ENCODE peak calls at places on chromosome 19, in eight cellular contexts. K is OCI-LY7, H is aorta, E is left lung, P is tibial artery, G is HCT116, F is heart right ventricle, I is cardiac muscle cell. Y is an unnamed sample. For H3K4me1, the result is how much of the 10 kb centered on the place peaks cover.

GRCh38 chr19:35306473-35307246 is 14.7 kb downstream of the MAG start:
- DNase-seq in E (peak), H (no peak), P (no peak), G (no peak), K (peak), F (no peak), I (no peak), Y (no peak)

GRCh38 chr19:41957838-41958366 is 1.2 kb downstream of the RABAC1 start:
- DNase-seq in P (peak), F (peak), G (peak), H (no peak), K (peak), E (no peak), I (peak), Y (peak)

GRCh38 chr19:1567848-1568227 is 287 bp downstream of the MEX3D start:
- DNase-seq in H (no peak), P (no peak), K (peak), F (no peak), G (no peak), I (no peak), E (no peak), Y (no peak)

GRCh38 chr19:7699422-7700127 is 2.4 kb downstream of the FCER2 start:
- DNase-seq in E (no peak), H (no peak), G (no peak), K (peak), F (no peak), P (no peak), I (no peak), Y (no peak)

GRCh38 chr19:52935434-52935833 is 12.2 kb upstream of the ZNF888 start:
- DNase-seq in E (no peak), F (no peak), I (peak), H (no peak), G (no peak), K (no peak), P (no peak), Y (no peak)

GRCh38 chr19:42362342-42362741 is 27.8 kb downstream of the CNFN start:
- DNase-seq in P (no peak), E (no peak), I (no peak), H (no peak), G (no peak), F (no peak), K (no peak), Y (no peak)

GRCh38 chr19:42158926-42159325 is 26.7 kb upstream of the POU2F2 start:
- DNase-seq in P (no peak), G (no peak), F (no peak), K (no peak), I (peak), H (no peak), E (no peak), Y (no peak)

GRCh38 chr19:43611788-43612187 is at the start of gene SRRM5:
- DNase-seq in I (no peak), P (no peak), H (no peak), E (no peak), G (no peak), K (no peak), F (no peak), Y (no peak)

GRCh38 chr19:42546831-42547500 is 18.7 kb upstream of the CEACAM1 start:
- DNase-seq in G (no peak), P (no peak), F (no peak), E (no peak), K (no peak), H (no peak), I (no peak), Y (no peak)

GRCh38 chr19:2274937-2275535 is 6.9 kb downstream of the PEAK3 start:
- DNase-seq in P (peak), H (peak), E (peak), I (peak), G (no peak), K (peak), F (peak), Y (peak)

GRCh38 chr19:32543107-32543900 is 37.7 kb upstream of the PDCD5 start:
- DNase-seq in F (no peak), H (no peak), P (no peak), G (no peak), K (no peak), E (no peak), I (no peak), Y (no peak)

GRCh38 chr19:33419763-33420080 is 46.2 kb downstream of the CEBPG start:
- DNase-seq in K (no peak), G (no peak), E (peak), F (no peak), H (no peak), P (no peak), I (no peak), Y (no peak)

GRCh38 chr19:29320611-29321010 is 107.7 kb upstream of the UQCRFS1 start:
- DNase-seq in G (no peak), H (no peak), I (no peak), K (no peak), P (no peak), F (no peak), E (no peak), Y (no peak)

GRCh38 chr19:32421589-32422361 is 16.2 kb downstream of the DPY19L3 start:
- DNase-seq in I (peak), H (no peak), P (no peak), G (no peak), K (peak), E (no peak), F (no peak), Y (no peak)

GRCh38 chr19:42350417-42350816 is 25.0 kb downstream of the MEGF8 start:
- DNase-seq in H (no peak), I (no peak), P (no peak), E (no peak), G (no peak), F (no peak), K (no peak), Y (no peak)

GRCh38 chr19:32150605-32151004 is 194.8 kb upstream of the ZNF507 start:
- DNase-seq in E (no peak), I (no peak), F (no peak), H (no peak), G (no peak), K (no peak), P (no peak), Y (no peak)

GRCh38 chr19:51607920-51608562 is 22.2 kb downstream of the SIGLEC5 start:
- DNase-seq in F (peak), P (peak), H (peak), G (peak), K (peak), I (peak), E (peak), Y (peak)

GRCh38 chr19:30479657-30480056 is 107.5 kb downstream of the ZNF536 start:
- DNase-seq in K (no peak), G (no peak), F (no peak), H (no peak), P (no peak), E (no peak), I (no peak), Y (no peak)

GRCh38 chr19:11279505-11280236 is 16.3 kb upstream of the TSPAN16 start:
- DNase-seq in P (no peak), G (no peak), K (peak), F (no peak), I (no peak), H (no peak), E (no peak), Y (no peak)

GRCh38 chr19:49593233-49594113 is 2.5 kb downstream of the PRR12 start:
- DNase-seq in F (peak), P (peak), K (peak), I (peak), G (peak), H (peak), E (peak), Y (peak)

GRCh38 chr19:13035820-13036365 is 40.6 kb downstream of the NFIX start:
- DNase-seq in F (no peak), K (no peak), P (no peak), E (peak), G (no peak), H (no peak), I (no peak), Y (no peak)
- H3K4me1 ChIP-seq in F (half or more), K (under half), P (half or more), E (half or more), G (half or more), H (under half), I (under half), Y (under half)

DNA sequence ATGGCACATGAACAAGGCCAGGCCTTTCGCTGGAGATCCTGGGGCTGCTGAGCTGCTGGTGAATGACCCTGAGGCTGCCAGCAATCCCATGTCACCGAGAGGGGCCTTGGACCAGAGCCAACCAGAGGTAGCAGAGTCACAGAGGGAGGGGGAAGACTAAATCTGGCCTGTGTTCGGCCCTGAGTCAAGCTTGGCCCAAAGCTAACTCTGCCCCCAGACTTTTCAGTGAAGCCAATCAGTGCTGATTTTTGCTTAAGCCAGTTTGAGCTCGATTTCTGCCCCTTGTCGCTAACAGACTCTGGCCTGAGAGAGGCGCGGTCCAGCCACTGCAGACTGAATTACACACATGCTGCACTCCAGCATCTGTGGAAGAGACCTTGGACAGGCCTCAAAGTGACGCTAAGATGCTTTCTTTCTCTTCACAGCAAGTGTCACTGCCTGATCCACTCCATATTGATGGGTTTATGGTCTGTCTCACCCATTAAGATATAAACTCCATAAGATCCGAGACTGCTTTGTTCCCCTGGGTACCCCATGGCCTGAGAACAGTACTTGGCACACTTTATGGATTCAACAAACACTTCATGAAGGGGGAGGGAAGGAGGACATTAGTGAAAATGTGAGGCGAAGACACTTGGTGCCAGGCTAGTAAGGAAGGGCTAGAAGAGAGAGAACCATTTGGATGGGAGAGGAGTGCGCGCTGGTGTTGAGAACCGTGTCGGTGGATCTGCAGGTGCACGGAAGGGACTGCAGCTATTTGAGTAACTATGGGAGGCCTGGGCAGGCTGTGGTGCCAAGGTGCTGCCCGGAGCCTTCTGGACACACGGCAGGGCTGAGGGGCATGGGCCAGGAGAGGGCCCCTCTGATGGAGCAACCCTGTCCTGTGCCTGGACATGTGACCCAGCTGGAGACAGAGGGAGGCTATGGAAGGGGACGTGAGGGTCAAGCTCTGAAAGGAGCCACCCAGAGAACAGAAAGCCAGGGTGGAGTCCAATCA is 17.6 kb downstream of the RANBP3 start:
- DNase-seq in G (no peak), F (peak), E (no peak), H (no peak), P (no peak), I (no peak), K (no peak), Y (no peak)
- H3K4me1 ChIP-seq in G (under half), F (half or more), E (under half), H (under half), P (half or more), I (half or more), K (under half), Y (half or more)

DNA sequence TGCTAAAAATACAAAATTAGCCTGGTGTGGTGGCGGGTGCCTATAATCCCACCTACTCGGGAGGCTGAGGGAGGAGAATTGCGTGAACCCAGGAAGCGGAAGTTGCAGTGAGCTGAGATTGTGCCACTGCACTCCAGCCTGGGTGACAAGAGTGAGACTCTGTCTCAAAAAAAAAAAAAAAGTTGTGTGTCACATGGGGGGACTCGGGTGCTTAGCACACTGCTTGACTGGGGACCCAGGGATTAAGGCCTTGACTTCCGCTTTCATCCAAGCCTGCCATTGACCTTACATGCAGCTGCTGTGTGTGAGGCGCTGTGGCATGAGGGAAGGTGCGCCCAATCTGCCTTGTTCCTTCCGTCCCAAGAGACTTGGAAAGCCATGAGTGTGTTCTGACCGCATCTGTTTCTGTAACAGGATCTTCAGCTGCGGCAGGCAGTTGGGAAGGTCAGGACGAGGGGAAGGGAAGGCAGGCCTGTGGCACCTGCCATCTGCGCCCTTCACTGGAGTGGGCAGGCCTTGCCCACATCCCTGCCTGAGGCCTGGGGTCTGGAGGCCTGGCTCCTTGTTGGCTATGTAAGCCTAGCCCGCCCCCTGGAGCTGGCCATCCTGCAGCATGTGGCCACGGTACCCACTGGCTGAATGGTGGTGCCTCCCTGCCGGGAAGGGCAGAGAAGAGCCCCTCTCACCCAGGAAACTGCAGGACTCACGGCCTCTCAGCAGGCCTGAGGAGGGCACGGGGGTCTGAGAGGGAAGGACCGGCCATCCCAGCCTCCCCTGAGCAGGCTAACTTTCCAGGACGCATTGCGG is 23.0 kb downstream of the PPP1R37 start:
- DNase-seq in G (no peak), K (no peak), P (no peak), I (no peak), F (no peak), E (no peak), H (no peak), Y (no peak)
- H3K4me1 ChIP-seq in G (under half), K (under half), P (under half), I (under half), F (under half), E (under half), H (under half), Y (half or more)

GRCh38 chr19:48553676-48554384 is 1.9 kb downstream of the SULT2B1 start:
- DNase-seq in K (no peak), G (no peak), P (peak), H (no peak), E (no peak), F (no peak), I (peak), Y (no peak)
- H3K4me1 ChIP-seq in K (under half), G (half or more), P (under half), H (under half), E (under half), F (under half), I (under half), Y (under half)

GRCh38 chr19:47229674-47230121 is 1.3 kb downstream of the BBC3 start:
- DNase-seq in K (peak), F (no peak), P (no peak), H (no peak), G (no peak), E (no peak), I (no peak), Y (no peak)
- H3K4me1 ChIP-seq in K (half or more), F (under half), P (half or more), H (under half), G (half or more), E (under half), I (under half), Y (half or more)

DNA sequence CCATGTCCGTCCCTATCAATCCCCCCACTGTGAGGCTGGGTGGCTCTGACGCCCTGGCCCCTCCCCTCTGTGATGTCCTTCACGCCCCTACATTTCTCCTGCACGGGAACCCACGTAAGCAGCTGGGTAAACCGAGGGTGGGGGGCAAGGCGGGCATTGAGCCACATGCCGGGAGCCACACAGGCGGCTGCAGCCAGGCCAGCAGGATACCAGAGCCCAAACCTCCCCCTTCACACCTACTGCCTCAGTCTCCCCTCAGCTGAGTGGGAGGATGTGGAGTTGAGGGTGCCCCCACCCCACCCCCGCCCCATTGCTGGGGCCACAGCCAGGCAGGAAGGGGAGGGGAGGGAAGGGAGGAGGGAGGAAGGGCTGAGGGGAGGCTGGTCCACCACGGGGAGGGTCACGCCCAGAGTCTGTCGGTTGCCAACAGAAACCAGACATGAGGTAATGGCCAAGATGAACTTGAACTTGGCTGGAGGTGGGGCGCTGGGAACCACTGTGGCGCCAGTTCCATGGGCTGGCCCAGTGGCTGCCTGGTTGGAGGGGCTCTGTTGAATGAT is 20.9 kb downstream of the SMIM24 start:
- DNase-seq in I (peak), E (no peak), G (no peak), P (peak), H (peak), F (peak), K (no peak), Y (no peak)
- H3K4me1 ChIP-seq in I (under half), E (under half), G (under half), P (half or more), H (under half), F (half or more), K (under half), Y (under half)

DNA sequence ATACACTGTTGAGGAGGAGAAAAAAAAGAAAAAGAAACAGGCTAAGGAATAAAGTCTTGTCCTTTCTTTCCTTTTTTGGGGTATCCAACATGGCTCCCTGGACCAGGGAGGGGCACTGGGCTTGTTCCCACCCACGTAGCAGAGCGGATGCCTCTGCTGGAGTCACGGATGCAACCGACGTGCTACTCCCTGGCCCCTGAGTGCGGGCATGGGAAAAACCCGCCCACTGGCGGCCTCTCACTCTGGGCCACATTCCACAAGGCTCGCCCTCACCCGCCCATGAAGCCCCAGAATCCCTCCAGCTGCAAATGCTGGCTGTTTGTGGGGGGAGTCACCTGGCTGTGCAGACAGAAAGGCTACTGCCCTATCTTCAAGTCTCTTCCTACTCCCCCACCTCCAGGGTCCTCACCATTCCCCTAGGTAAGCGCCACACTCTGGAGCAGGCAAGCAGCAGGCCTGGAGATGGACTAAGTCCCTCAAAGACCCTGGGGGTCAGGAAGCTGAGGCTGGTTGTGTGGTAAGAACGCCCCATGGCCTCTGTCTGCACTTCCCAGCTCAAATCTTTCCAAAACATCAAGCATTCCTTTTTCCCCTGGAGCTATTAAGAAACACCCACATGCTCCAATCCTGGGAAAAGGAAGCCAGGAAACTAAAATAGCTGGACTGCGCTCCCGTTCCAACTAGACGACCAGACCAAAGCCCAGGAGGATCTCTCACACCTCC is 17.8 kb upstream of the EPHX3 start:
- DNase-seq in P (peak), E (no peak), G (no peak), H (peak), K (no peak), I (peak), F (peak), Y (no peak)
- H3K4me1 ChIP-seq in P (half or more), E (under half), G (under half), H (under half), K (under half), I (under half), F (half or more), Y (half or more)

DNA sequence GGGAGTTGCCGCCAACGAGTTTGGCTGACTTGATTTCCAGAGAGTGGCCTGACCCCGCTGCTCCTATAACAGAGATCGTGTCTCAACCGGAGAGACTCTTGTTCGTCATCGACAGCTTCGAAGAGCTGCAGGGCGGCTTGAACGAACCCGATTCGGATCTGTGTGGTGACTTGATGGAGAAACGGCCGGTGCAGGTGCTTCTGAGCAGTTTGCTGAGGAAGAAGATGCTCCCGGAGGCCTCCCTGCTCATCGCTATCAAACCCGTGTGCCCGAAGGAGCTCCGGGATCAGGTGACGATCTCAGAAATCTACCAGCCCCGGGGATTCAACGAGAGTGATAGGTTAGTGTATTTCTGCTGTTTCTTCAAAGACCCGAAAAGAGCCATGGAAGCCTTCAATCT is 21.6 kb downstream of the NLRP4 start:
- DNase-seq in K (no peak), F (no peak), P (no peak), G (no peak), E (no peak), I (no peak), H (no peak), Y (no peak)
- H3K4me1 ChIP-seq in K (half or more), F (under half), P (under half), G (under half), E (under half), I (under half), H (under half), Y (under half)

GRCh38 chr19:18089726-18090125 is 3.0 kb upstream of the IL12RB1 start:
- DNase-seq in P (no peak), K (no peak), E (peak), I (no peak), H (no peak), G (no peak), F (no peak), Y (peak)
- H3K4me1 ChIP-seq in P (under half), K (half or more), E (under half), I (under half), H (under half), G (under half), F (under half), Y (half or more)

GRCh38 chr19:38673030-38673429 is 25.6 kb downstream of the ACTN4 start:
- DNase-seq in K (no peak), E (no peak), F (no peak), P (no peak), G (no peak), H (no peak), I (no peak), Y (no peak)

GRCh38 chr19:38674388-38675133 is 27.1 kb downstream of the ACTN4 start:
- DNase-seq in E (no peak), H (no peak), I (no peak), P (no peak), G (no peak), F (peak), K (no peak), Y (no peak)

GRCh38 chr19:38676023-38676877 is 28.8 kb downstream of the ACTN4 start:
- DNase-seq in H (no peak), I (peak), K (peak), F (peak), P (no peak), G (no peak), E (no peak), Y (peak)

GRCh38 chr19:38676878-38677646 is 29.6 kb downstream of the ACTN4 start:
- DNase-seq in G (no peak), P (no peak), K (no peak), F (no peak), E (no peak), I (no peak), H (no peak), Y (peak)

GRCh38 chr19:38675611-38676010 is 28.2 kb downstream of the ACTN4 start:
- DNase-seq in F (no peak), P (no peak), K (no peak), H (no peak), E (no peak), G (no peak), I (no peak), Y (no peak)
- H3K4me1 ChIP-seq in F (half or more), P (half or more), K (under half), H (under half), E (under half), G (half or more), I (under half), Y (half or more)